ENCODE peak calls at places on chromosomes 6 and 20, in eight cellular contexts. One of them, this sample, is unnamed.

GRCh38 chr20:39799366-39799965 is 837.3 kb downstream of the DHX35 start:
- DNase-seq in fibroblast of mammary gland: peak
- DNase-seq in right lobe of liver: no peak
- DNase-seq in tibial nerve: no peak
- DNase-seq in upper lobe of right lung: no peak
- DNase-seq in lung: no peak
- DNase-seq in omental fat pad: no peak
- DNase-seq in foreskin fibroblast: no peak
- DNase-seq in this sample: no peak

GRCh38 chr6:26476893-26477292 is 19.1 kb downstream of the BTN2A1 start:
- DNase-seq in fibroblast of mammary gland: no peak
- DNase-seq in right lobe of liver: no peak
- DNase-seq in tibial nerve: no peak
- DNase-seq in upper lobe of right lung: no peak
- DNase-seq in lung: no peak
- DNase-seq in omental fat pad: no peak
- DNase-seq in foreskin fibroblast: no peak
- DNase-seq in this sample: no peak

GRCh38 chr20:48198951-48199431 is 413.7 kb upstream of the SULF2 start:
- DNase-seq in fibroblast of mammary gland: peak
- DNase-seq in right lobe of liver: no peak
- DNase-seq in tibial nerve: no peak
- DNase-seq in upper lobe of right lung: no peak
- DNase-seq in lung: no peak
- DNase-seq in omental fat pad: no peak
- DNase-seq in foreskin fibroblast: peak
- DNase-seq in this sample: peak

GRCh38 chr6:3876131-3876530 is 27.0 kb downstream of the FAM50B start:
- DNase-seq in fibroblast of mammary gland: peak
- DNase-seq in right lobe of liver: no peak
- DNase-seq in tibial nerve: peak
- DNase-seq in upper lobe of right lung: no peak
- DNase-seq in lung: no peak
- DNase-seq in omental fat pad: no peak
- DNase-seq in foreskin fibroblast: peak
- DNase-seq in this sample: no peak

GRCh38 chr6:29403801-29404200 is 8.4 kb downstream of the OR12D2 start:
- DNase-seq in fibroblast of mammary gland: no peak
- DNase-seq in right lobe of liver: no peak
- DNase-seq in tibial nerve: no peak
- DNase-seq in upper lobe of right lung: no peak
- DNase-seq in lung: no peak
- DNase-seq in omental fat pad: no peak
- DNase-seq in foreskin fibroblast: no peak
- DNase-seq in this sample: no peak

GRCh38 chr20:5871720-5872410 is 78.5 kb downstream of the TRMT6 start:
- DNase-seq in fibroblast of mammary gland: no peak
- DNase-seq in right lobe of liver: no peak
- DNase-seq in tibial nerve: no peak
- DNase-seq in upper lobe of right lung: no peak
- DNase-seq in lung: no peak
- DNase-seq in omental fat pad: no peak
- DNase-seq in foreskin fibroblast: no peak
- DNase-seq in this sample: no peak

GRCh38 chr6:18823782-18824386 is 436.7 kb downstream of the RNF144B start:
- DNase-seq in fibroblast of mammary gland: peak
- DNase-seq in right lobe of liver: no peak
- DNase-seq in tibial nerve: no peak
- DNase-seq in upper lobe of right lung: no peak
- DNase-seq in lung: no peak
- DNase-seq in omental fat pad: no peak
- DNase-seq in foreskin fibroblast: peak
- DNase-seq in this sample: no peak

GRCh38 chr6:6724319-6725119 is 136.0 kb downstream of the LY86 start:
- DNase-seq in fibroblast of mammary gland: peak
- DNase-seq in right lobe of liver: peak
- DNase-seq in tibial nerve: peak
- DNase-seq in upper lobe of right lung: peak
- DNase-seq in lung: peak
- DNase-seq in omental fat pad: peak
- DNase-seq in foreskin fibroblast: peak
- DNase-seq in this sample: peak

GRCh38 chr6:81451787-81452186 is 300.7 kb downstream of the TENT5A start:
- DNase-seq in fibroblast of mammary gland: peak
- DNase-seq in right lobe of liver: no peak
- DNase-seq in tibial nerve: no peak
- DNase-seq in upper lobe of right lung: no peak
- DNase-seq in lung: no peak
- DNase-seq in omental fat pad: no peak
- DNase-seq in foreskin fibroblast: peak
- DNase-seq in this sample: peak

GRCh38 chr6:98695076-98695816 is 139.1 kb upstream of the POU3F2 start:
- DNase-seq in fibroblast of mammary gland: no peak
- DNase-seq in right lobe of liver: no peak
- DNase-seq in tibial nerve: no peak
- DNase-seq in upper lobe of right lung: no peak
- DNase-seq in lung: no peak
- DNase-seq in omental fat pad: no peak
- DNase-seq in foreskin fibroblast: no peak
- DNase-seq in this sample: no peak

GRCh38 chr6:108432792-108433191 is 127.9 kb upstream of the FOXO3 start:
- DNase-seq in fibroblast of mammary gland: no peak
- DNase-seq in right lobe of liver: no peak
- DNase-seq in tibial nerve: no peak
- DNase-seq in upper lobe of right lung: no peak
- DNase-seq in lung: no peak
- DNase-seq in omental fat pad: no peak
- DNase-seq in foreskin fibroblast: no peak
- DNase-seq in this sample: no peak

GRCh38 chr6:1613631-1614447 is 4.1 kb downstream of the FOXC1 start:
- DNase-seq in fibroblast of mammary gland: no peak
- DNase-seq in right lobe of liver: peak
- DNase-seq in tibial nerve: peak
- DNase-seq in upper lobe of right lung: no peak
- DNase-seq in lung: no peak
- DNase-seq in omental fat pad: no peak
- DNase-seq in foreskin fibroblast: no peak
- DNase-seq in this sample: no peak

GRCh38 chr20:18587665-18588553 is at the start of gene DTD1:
- DNase-seq in fibroblast of mammary gland: peak
- DNase-seq in right lobe of liver: peak
- DNase-seq in tibial nerve: peak
- DNase-seq in upper lobe of right lung: peak
- DNase-seq in lung: peak
- DNase-seq in omental fat pad: peak
- DNase-seq in foreskin fibroblast: peak
- DNase-seq in this sample: peak

GRCh38 chr6:68040312-68040778 is 594.7 kb upstream of the ADGRB3 start:
- DNase-seq in fibroblast of mammary gland: no peak
- DNase-seq in right lobe of liver: no peak
- DNase-seq in tibial nerve: no peak
- DNase-seq in upper lobe of right lung: no peak
- DNase-seq in lung: no peak
- DNase-seq in omental fat pad: no peak
- DNase-seq in foreskin fibroblast: no peak
- DNase-seq in this sample: no peak

GRCh38 chr6:150256618-150257272 is 112.1 kb upstream of the IYD start:
- DNase-seq in fibroblast of mammary gland: peak
- DNase-seq in right lobe of liver: no peak
- DNase-seq in tibial nerve: no peak
- DNase-seq in upper lobe of right lung: no peak
- DNase-seq in lung: no peak
- DNase-seq in omental fat pad: no peak
- DNase-seq in foreskin fibroblast: peak
- DNase-seq in this sample: no peak
- TF ChIP-seq CTCF in fibroblast of mammary gland: no peak
- TF ChIP-seq CTCF in right lobe of liver: no peak
- TF ChIP-seq CTCF in tibial nerve: no peak
- TF ChIP-seq CTCF in upper lobe of right lung: no peak
- TF ChIP-seq CTCF in lung: no peak
- TF ChIP-seq CTCF in omental fat pad: no peak
- TF ChIP-seq CTCF in foreskin fibroblast: no peak
- TF ChIP-seq CTCF in this sample: no peak

GRCh38 chr6:5712349-5713215 is 294.1 kb downstream of the NRN1 start:
- DNase-seq in fibroblast of mammary gland: no peak
- DNase-seq in right lobe of liver: no peak
- DNase-seq in tibial nerve: no peak
- DNase-seq in upper lobe of right lung: no peak
- DNase-seq in lung: no peak
- DNase-seq in omental fat pad: no peak
- DNase-seq in foreskin fibroblast: no peak
- DNase-seq in this sample: no peak

GRCh38 chr6:5710516-5710915 is 296.2 kb downstream of the NRN1 start:
- DNase-seq in fibroblast of mammary gland: no peak
- DNase-seq in right lobe of liver: no peak
- DNase-seq in tibial nerve: no peak
- DNase-seq in upper lobe of right lung: no peak
- DNase-seq in lung: no peak
- DNase-seq in omental fat pad: no peak
- DNase-seq in foreskin fibroblast: no peak
- DNase-seq in this sample: no peak

GRCh38 chr6:5706094-5707033 is 300.4 kb downstream of the NRN1 start:
- DNase-seq in fibroblast of mammary gland: no peak
- DNase-seq in right lobe of liver: no peak
- DNase-seq in tibial nerve: no peak
- DNase-seq in upper lobe of right lung: no peak
- DNase-seq in lung: no peak
- DNase-seq in omental fat pad: no peak
- DNase-seq in foreskin fibroblast: no peak
- DNase-seq in this sample: no peak

GRCh38 chr6:5705256-5705655 is 301.5 kb downstream of the NRN1 start:
- DNase-seq in fibroblast of mammary gland: no peak
- DNase-seq in right lobe of liver: no peak
- DNase-seq in tibial nerve: no peak
- DNase-seq in upper lobe of right lung: no peak
- DNase-seq in lung: no peak
- DNase-seq in omental fat pad: no peak
- DNase-seq in foreskin fibroblast: no peak
- DNase-seq in this sample: no peak

DNA sequence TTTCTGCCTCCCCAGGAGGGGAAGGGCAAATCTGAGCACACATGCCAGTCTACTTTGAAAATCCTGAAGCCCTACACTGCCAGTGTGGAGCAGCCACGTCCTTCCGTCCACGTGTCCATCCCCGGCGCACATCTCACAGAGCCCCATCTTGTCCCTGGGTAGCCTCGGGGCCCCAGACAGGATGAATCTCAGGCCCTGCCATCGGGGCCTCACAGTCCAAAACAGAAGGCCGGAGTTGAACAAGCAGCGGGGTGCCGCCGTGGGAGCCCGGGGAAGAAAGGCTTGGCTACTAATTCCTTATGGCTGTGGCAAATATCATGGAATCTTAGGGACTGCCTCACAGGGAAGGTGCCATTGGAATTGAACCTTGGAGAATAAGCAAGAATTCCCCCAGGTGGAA is 299.1 kb downstream of the NRN1 start:
- DNase-seq in fibroblast of mammary gland: no peak
- DNase-seq in right lobe of liver: no peak
- DNase-seq in tibial nerve: no peak
- DNase-seq in upper lobe of right lung: no peak
- DNase-seq in lung: no peak
- DNase-seq in omental fat pad: no peak
- DNase-seq in foreskin fibroblast: no peak
- DNase-seq in this sample: no peak
- TF ChIP-seq CTCF in fibroblast of mammary gland: no peak
- TF ChIP-seq CTCF in right lobe of liver: no peak
- TF ChIP-seq CTCF in tibial nerve: no peak
- TF ChIP-seq CTCF in upper lobe of right lung: no peak
- TF ChIP-seq CTCF in lung: no peak
- TF ChIP-seq CTCF in omental fat pad: no peak
- TF ChIP-seq CTCF in foreskin fibroblast: no peak
- TF ChIP-seq CTCF in this sample: no peak

DNA sequence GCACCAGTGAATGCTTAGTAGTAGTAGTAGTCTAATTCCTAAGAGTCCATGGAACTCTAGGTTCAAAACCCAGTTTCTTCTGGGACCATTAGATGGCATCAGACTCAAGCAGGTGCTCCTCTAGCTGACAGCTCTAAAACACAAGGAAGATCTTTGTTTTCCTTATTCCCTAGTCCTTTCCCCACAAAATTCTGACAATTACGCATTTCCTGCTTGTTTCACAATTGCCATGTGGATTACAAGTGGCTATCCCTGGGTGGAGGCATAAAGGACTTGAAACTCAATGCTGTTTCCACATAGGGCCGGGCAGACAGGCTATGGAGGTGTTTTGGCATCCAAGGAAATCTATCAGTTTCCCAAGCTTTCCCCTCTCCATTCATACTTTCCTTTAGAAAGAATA is 9.2 kb upstream of the HLA-DOB start:
- DNase-seq in fibroblast of mammary gland: peak
- DNase-seq in right lobe of liver: no peak
- DNase-seq in tibial nerve: no peak
- DNase-seq in upper lobe of right lung: no peak
- DNase-seq in lung: no peak
- DNase-seq in omental fat pad: no peak
- DNase-seq in foreskin fibroblast: peak
- DNase-seq in this sample: peak
- TF ChIP-seq CTCF in fibroblast of mammary gland: peak
- TF ChIP-seq CTCF in right lobe of liver: peak
- TF ChIP-seq CTCF in tibial nerve: peak
- TF ChIP-seq CTCF in upper lobe of right lung: peak
- TF ChIP-seq CTCF in lung: peak
- TF ChIP-seq CTCF in omental fat pad: no peak
- TF ChIP-seq CTCF in foreskin fibroblast: peak
- TF ChIP-seq CTCF in this sample: peak

GRCh38 chr6:112603726-112604125 is 256.6 kb downstream of the RFPL4B start:
- DNase-seq in fibroblast of mammary gland: no peak
- DNase-seq in right lobe of liver: no peak
- DNase-seq in tibial nerve: no peak
- DNase-seq in upper lobe of right lung: no peak
- DNase-seq in lung: no peak
- DNase-seq in omental fat pad: no peak
- DNase-seq in foreskin fibroblast: peak
- DNase-seq in this sample: no peak

GRCh38 chr6:112595201-112595600 is 248.1 kb downstream of the RFPL4B start:
- DNase-seq in fibroblast of mammary gland: no peak
- DNase-seq in right lobe of liver: no peak
- DNase-seq in tibial nerve: no peak
- DNase-seq in upper lobe of right lung: no peak
- DNase-seq in lung: no peak
- DNase-seq in omental fat pad: no peak
- DNase-seq in foreskin fibroblast: no peak
- DNase-seq in this sample: no peak

GRCh38 chr6:112595841-112596240 is 248.7 kb downstream of the RFPL4B start:
- DNase-seq in fibroblast of mammary gland: no peak
- DNase-seq in right lobe of liver: no peak
- DNase-seq in tibial nerve: no peak
- DNase-seq in upper lobe of right lung: no peak
- DNase-seq in lung: no peak
- DNase-seq in omental fat pad: no peak
- DNase-seq in foreskin fibroblast: no peak
- DNase-seq in this sample: no peak

DNA sequence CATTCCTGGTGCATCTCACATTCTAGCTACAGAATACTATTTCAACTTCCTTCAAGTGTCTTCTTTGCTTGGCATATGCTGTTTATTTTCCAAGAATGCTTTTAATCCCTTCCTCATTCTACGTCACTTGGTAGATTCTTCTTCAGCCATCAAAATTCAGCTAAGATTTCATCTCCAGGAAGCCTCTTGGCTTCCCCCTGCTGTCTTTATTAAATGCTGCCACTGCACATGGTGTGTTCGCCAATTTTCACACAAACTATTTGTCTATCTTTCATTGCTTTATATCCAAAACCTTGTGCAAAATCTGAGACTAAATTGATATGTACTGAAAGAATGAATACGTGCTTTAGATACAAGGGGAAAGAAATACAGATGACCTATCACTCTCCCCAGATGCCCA is 253.0 kb downstream of the RFPL4B start:
- DNase-seq in fibroblast of mammary gland: no peak
- DNase-seq in right lobe of liver: no peak
- DNase-seq in tibial nerve: no peak
- DNase-seq in upper lobe of right lung: no peak
- DNase-seq in lung: no peak
- DNase-seq in omental fat pad: no peak
- DNase-seq in foreskin fibroblast: no peak
- DNase-seq in this sample: no peak
- TF ChIP-seq CTCF in fibroblast of mammary gland: no peak
- TF ChIP-seq CTCF in right lobe of liver: no peak
- TF ChIP-seq CTCF in tibial nerve: no peak
- TF ChIP-seq CTCF in upper lobe of right lung: no peak
- TF ChIP-seq CTCF in lung: no peak
- TF ChIP-seq CTCF in omental fat pad: no peak
- TF ChIP-seq CTCF in foreskin fibroblast: no peak
- TF ChIP-seq CTCF in this sample: no peak

This sample was measured in AG09319.